ENCODE peak calls at places on chromosome 13, in ten cellular contexts. U, O, F, Q, V, S, M, H, L and W are unnamed samples.

GRCh38 chr13:101416181-101417042 is at the start of gene NALCN:
- DNase-seq in U (no peak), O (peak; percentile 24), F (peak; percentile 26), Q (peak; percentile 27), V (no peak), S (no peak), M (no peak), H (peak; percentile 66), L (peak; percentile 34), W (no peak)

GRCh38 chr13:29369060-29369743 is 226.3 kb downstream of the SLC7A1 start:
- DNase-seq in U (no peak), O (peak; percentile 52), F (peak; percentile 54), Q (peak; percentile 40), V (peak; percentile 9), S (peak; percentile 15), M (no peak), H (no peak), L (peak; percentile 14), W (no peak)

GRCh38 chr13:44734204-44734707 is 158.1 kb upstream of the TSC22D1 start:
- DNase-seq in U (no peak), O (peak; percentile 25), F (peak; percentile 86), Q (peak; percentile 63), V (peak; percentile 89), S (no peak), M (no peak), H (no peak), L (peak; percentile 64), W (no peak)

GRCh38 chr13:110298566-110299321 is 8.2 kb downstream of the COL4A1 start:
- DNase-seq in U (no peak), O (peak; percentile 24), F (no peak), Q (no peak), V (no peak), S (no peak), M (no peak), H (peak; percentile 87), L (no peak), W (no peak)

GRCh38 chr13:35994131-35994966 is 136.8 kb downstream of the DCLK1 start:
- DNase-seq in U (peak; percentile 78), O (peak; percentile 93), F (peak; percentile 94), Q (peak; percentile 97), V (peak; percentile 95), S (no peak), M (no peak), H (no peak), L (peak; percentile 16), W (no peak)

GRCh38 chr13:49608932-49609331 is 19.4 kb upstream of the ARL11 start:
- DNase-seq in U (no peak), O (no peak), F (no peak), Q (no peak), V (no peak), S (no peak), M (no peak), H (no peak), L (no peak), W (no peak)

GRCh38 chr13:68929055-68929454 is 1178.6 kb upstream of the ATXN8OS start:
- DNase-seq in U (no peak), O (no peak), F (no peak), Q (no peak), V (no peak), S (no peak), M (no peak), H (no peak), L (no peak), W (no peak)

GRCh38 chr13:114119196-114119595 is 13.2 kb downstream of the RASA3 start:
- DNase-seq in U (peak; percentile 79), O (peak; percentile 90), F (peak; percentile 87), Q (peak; percentile 91), V (peak; percentile 65), S (no peak), M (no peak), H (peak; percentile 83), L (peak; percentile 94), W (no peak)

GRCh38 chr13:105177265-105177900 is 1358.1 kb downstream of the EFNB2 start:
- DNase-seq in U (no peak), O (peak; percentile 51), F (peak; percentile 16), Q (no peak), V (no peak), S (no peak), M (no peak), H (no peak), L (no peak), W (no peak)